ENCODE peak calls at places on chromosomes 4 and X, in five cellular contexts. S, I, A, P and V are unnamed samples. For H3K4me1, the result is how much of the 10 kb centered on the place peaks cover.

GRCh38 chrX:7346021-7346420 is 198.1 kb upstream of the PUDP start:
- DNase-seq in P (no peak), I (no peak), A (no peak), S (no peak), V (no peak)

GRCh38 chr4:98838977-98839618 is 89.8 kb downstream of the EIF4E start:
- DNase-seq in P (no peak), A (peak), I (no peak), S (peak), V (no peak)

GRCh38 chrX:1485033-1485432 is 32.3 kb upstream of the ASMTL start:
- DNase-seq in S (no peak), P (no peak), I (no peak), A (no peak), V (no peak)

GRCh38 chrX:24482823-24483410 is 17.8 kb downstream of the PDK3 start:
- DNase-seq in S (no peak), A (no peak), P (no peak), I (no peak), V (no peak)

GRCh38 chr4:40264995-40265909 is 68.4 kb downstream of the RHOH start:
- DNase-seq in S (no peak), P (no peak), I (peak), A (peak), V (peak)

GRCh38 chr4:165299399-165300060 is 27.9 kb upstream of the MSMO1 start:
- DNase-seq in S (no peak), I (no peak), A (no peak), P (no peak), V (no peak)

GRCh38 chr4:61373901-61374611 is 173.9 kb downstream of the ADGRL3 start:
- DNase-seq in I (no peak), S (peak), P (no peak), A (no peak), V (no peak)

GRCh38 chr4:122716825-122717448 is 15.6 kb upstream of the BBS12 start:
- DNase-seq in A (peak), P (peak), I (peak), S (peak), V (peak)

GRCh38 chrX:44997888-44998287 is 124.9 kb downstream of the KDM6A start:
- DNase-seq in I (no peak), A (no peak), S (no peak), P (no peak), V (no peak)

GRCh38 chr4:2364654-2365053 is 53.8 kb downstream of the ZFYVE28 start:
- DNase-seq in A (peak), S (peak), P (no peak), I (peak), V (peak)

GRCh38 chr4:99383381-99383780 is 30.8 kb upstream of the ADH1C start:
- DNase-seq in A (no peak), P (no peak), S (no peak), I (no peak), V (no peak)

GRCh38 chr4:179225594-179225993 is 1783.4 kb upstream of the AGA start:
- DNase-seq in P (no peak), A (no peak), S (no peak), I (no peak), V (no peak)

GRCh38 chrX:140918398-140919043 is 83.9 kb upstream of the SPANXB1 start:
- DNase-seq in A (peak), I (no peak), S (peak), P (peak), V (peak)

GRCh38 chr4:181548873-181549541 is 694.2 kb upstream of the TENM3 start:
- DNase-seq in P (no peak), A (no peak), S (peak), I (no peak), V (no peak)

GRCh38 chrX:16739574-16739973 is 20.2 kb downstream of the SYAP1 start:
- DNase-seq in P (no peak), S (no peak), I (no peak), A (no peak), V (no peak)

GRCh38 chrX:8783100-8784098 is 17.8 kb downstream of the FAM9A start:
- DNase-seq in A (no peak), P (peak), I (no peak), S (no peak), V (peak)

GRCh38 chr4:113945906-113946305 is 33.5 kb downstream of the ARSJ start:
- DNase-seq in I (no peak), A (no peak), P (no peak), S (peak), V (no peak)

GRCh38 chrX:12979630-12980015 is 4.7 kb downstream of the TMSB4X start:
- DNase-seq in S (no peak), A (no peak), P (no peak), I (no peak), V (no peak)

GRCh38 chrX:80223922-80224579 is 196.2 kb upstream of the TENT5D start:
- DNase-seq in P (no peak), I (no peak), S (no peak), A (no peak), V (peak)

DNA sequence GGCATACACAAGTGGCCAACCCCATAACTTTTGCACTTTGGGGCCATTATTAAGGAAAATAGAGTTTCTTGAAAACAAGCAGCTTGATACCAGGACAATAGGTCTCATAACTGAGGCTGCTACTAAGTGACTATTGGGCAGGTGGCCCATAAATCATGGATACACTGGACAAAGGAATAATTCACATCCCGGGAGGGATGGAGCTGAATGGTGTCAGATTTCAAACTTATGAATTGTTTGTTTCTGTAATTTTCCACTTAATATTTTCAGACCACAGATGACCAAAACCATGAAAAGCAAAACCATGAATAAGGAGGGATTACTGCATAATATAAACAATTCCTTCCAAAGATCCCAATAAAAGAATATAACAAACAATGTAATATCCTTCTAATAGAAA is 114.4 kb downstream of the WDFY3 start:
- DNase-seq in I (no peak), P (no peak), S (peak), A (no peak), V (no peak)
- H3K4me1 ChIP-seq in I (under half), P (under half), S (under half), A (under half), V (under half)

GRCh38 chrX:19739683-19740082 is 147.7 kb downstream of the SH3KBP1 start:
- DNase-seq in I (peak), S (peak), A (peak), P (peak), V (peak)
- H3K4me1 ChIP-seq in I (under half), S (under half), A (under half), P (under half), V (under half)

GRCh38 chr4:56360071-56360470 is 27.2 kb downstream of the AASDH start:
- DNase-seq in P (no peak), S (no peak), I (no peak), A (no peak), V (no peak)
- H3K4me1 ChIP-seq in P (under half), S (under half), I (under half), A (under half), V (under half)

GRCh38 chrX:111086521-111087127 is 9.4 kb upstream of the PAK3 start:
- DNase-seq in P (no peak), I (no peak), S (no peak), A (no peak), V (peak)
- H3K4me1 ChIP-seq in P (under half), I (under half), S (under half), A (under half), V (under half)

GRCh38 chr4:147813107-147813773 is 81.4 kb downstream of the ARHGAP10 start:
- DNase-seq in I (no peak), P (no peak), A (no peak), S (no peak), V (no peak)
- H3K4me1 ChIP-seq in I (half or more), P (under half), A (under half), S (under half), V (under half)

GRCh38 chr4:167955006-167955405 is 137.3 kb upstream of the ANXA10 start:
- DNase-seq in I (no peak), P (no peak), S (no peak), A (no peak), V (no peak)

DNA sequence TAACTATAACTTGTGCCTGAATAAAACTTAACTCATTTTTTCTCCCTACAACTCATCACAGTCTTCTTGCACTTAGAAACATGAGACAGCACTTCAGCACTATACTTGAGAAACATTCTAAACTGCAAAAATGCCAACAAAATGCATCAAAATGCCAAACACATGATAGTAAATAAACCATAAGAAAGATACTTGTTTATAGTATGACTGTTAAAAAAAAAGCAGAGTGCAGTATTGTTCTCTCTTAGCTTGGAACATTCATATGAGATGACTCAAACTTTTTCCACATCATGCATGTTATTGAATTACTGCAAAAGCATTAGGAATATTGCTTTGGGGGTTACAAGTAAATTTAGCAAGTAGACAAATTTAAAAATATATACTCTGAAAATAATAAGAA is 135.7 kb upstream of the ANXA10 start:
- DNase-seq in I (no peak), S (peak), A (no peak), P (no peak), V (no peak)
- H3K4me1 ChIP-seq in I (under half), S (under half), A (under half), P (under half), V (under half)